ENCODE peak calls at places on chromosomes 4 and X, in six cellular contexts. J is uterus, Z is fibroblast of lung, X is heart right ventricle, H is transverse colon, N is astrocyte. F is an unnamed sample.

GRCh38 chr4:5524900-5525299 is 183.5 kb downstream of the EVC2 start:
- DNase-seq in J (no peak), Z (peak; percentile 87), X (no peak), H (no peak), N (peak; percentile 86), F (no peak)

GRCh38 chr4:16757080-16757521 is 141.3 kb downstream of the LDB2 start:
- DNase-seq in J (no peak), Z (peak; percentile 82), X (no peak), H (no peak), N (peak; percentile 74), F (no peak)

GRCh38 chrX:134760671-134761070 is 102.4 kb upstream of the PLAC1 start:
- DNase-seq in J (no peak), Z (no peak), X (no peak), H (no peak), N (no peak), F (no peak)

GRCh38 chr4:99564921-99565320 is 1.1 kb upstream of the TRMT10A start:
- DNase-seq in J (no peak), Z (no peak), X (no peak), H (no peak), N (no peak), F (no peak)

GRCh38 chr4:173436149-173436579 is 37.2 kb upstream of the SCRG1 start:
- DNase-seq in J (no peak), Z (peak; percentile 92), X (no peak), H (no peak), N (peak; percentile 90), F (no peak)

GRCh38 chr4:76420901-76421581 is at the start of gene CCDC158:
- DNase-seq in J (no peak), Z (peak; percentile 36), X (peak; percentile 33), H (no peak), N (no peak), F (peak; percentile 28)

GRCh38 chrX:41922694-41923171 is 621 bp downstream of the CASK start:
- DNase-seq in J (peak; percentile 22), Z (peak; percentile 12), X (peak; percentile 33), H (peak; percentile 21), N (peak; percentile 2), F (peak; percentile 58)

GRCh38 chr4:3399277-3400194 is 42.2 kb upstream of the HGFAC start:
- DNase-seq in J (no peak), Z (peak; percentile 34), X (peak; percentile 11), H (no peak), N (peak; percentile 33), F (no peak)

GRCh38 chr4:130563185-130563890 is 1467.4 kb downstream of the C4orf33 start:
- DNase-seq in J (no peak), Z (peak; percentile 66), X (no peak), H (no peak), N (peak; percentile 49), F (peak; percentile 53)

GRCh38 chr4:124650614-124651013 is 61.9 kb downstream of the ANKRD50 start:
- DNase-seq in J (no peak), Z (no peak), X (no peak), H (no peak), N (no peak), F (no peak)

GRCh38 chr4:8851321-8852117 is 20.1 kb downstream of the HMX1 start:
- DNase-seq in J (no peak), Z (no peak), X (no peak), H (no peak), N (no peak), F (peak; percentile 48)

GRCh38 chr4:113540859-113541258 is 220.7 kb downstream of the CAMK2D start:
- DNase-seq in J (no peak), Z (peak; percentile 40), X (no peak), H (no peak), N (peak; percentile 35), F (no peak)

GRCh38 chr4:154344686-154345085 is 146.9 kb downstream of the DCHS2 start:
- DNase-seq in J (no peak), Z (no peak), X (no peak), H (no peak), N (no peak), F (no peak)

GRCh38 chr4:15244354-15244753 is 183.5 kb upstream of the C1QTNF7 start:
- DNase-seq in J (no peak), Z (peak; percentile 74), X (no peak), H (no peak), N (peak; percentile 68), F (no peak)

GRCh38 chr4:153122855-153123254 is 81.4 kb upstream of the TRIM2 start:
- DNase-seq in J (no peak), Z (no peak), X (no peak), H (no peak), N (no peak), F (no peak)

GRCh38 chr4:166091914-166092510 is 219.0 kb downstream of the TLL1 start:
- DNase-seq in J (no peak), Z (peak; percentile 23), X (no peak), H (no peak), N (peak; percentile 22), F (no peak)

GRCh38 chrX:71103110-71103983 is 3.2 kb downstream of the CXorf65 start:
- DNase-seq in J (no peak), Z (no peak), X (peak; percentile 22), H (peak; percentile 53), N (no peak), F (no peak)

GRCh38 chr4:41718907-41719306 is 29.6 kb downstream of the PHOX2B start:
- DNase-seq in J (no peak), Z (peak; percentile 65), X (no peak), H (no peak), N (peak; percentile 54), F (no peak)

GRCh38 chrX:10628906-10629305 is 8.5 kb upstream of the MID1 start:
- DNase-seq in J (no peak), Z (peak; percentile 74), X (no peak), H (no peak), N (peak; percentile 63), F (no peak)

GRCh38 chr4:120718979-120719566 is 203.5 kb downstream of the PRDM5 start:
- DNase-seq in J (no peak), Z (peak; percentile 40), X (no peak), H (peak; percentile 35), N (peak; percentile 22), F (no peak)

GRCh38 chrX:129559800-129560199 is 19.7 kb downstream of the OCRL start:
- DNase-seq in J (no peak), Z (no peak), X (no peak), H (no peak), N (no peak), F (no peak)

GRCh38 chr4:142567199-142567598 is 278.9 kb downstream of the INPP4B start:
- DNase-seq in J (no peak), Z (peak; percentile 22), X (no peak), H (peak; percentile 35), N (no peak), F (no peak)

GRCh38 chr4:26085581-26085980 is 171.6 kb downstream of the SMIM20 start:
- DNase-seq in J (no peak), Z (no peak), X (no peak), H (no peak), N (no peak), F (no peak)

GRCh38 chr4:76898949-76899640 is 1.2 kb upstream of the SOWAHB start:
- DNase-seq in J (no peak), Z (peak; percentile 22), X (no peak), H (no peak), N (no peak), F (no peak)

GRCh38 chrX:111041018-111041462 is 55.0 kb upstream of the PAK3 start:
- DNase-seq in J (no peak), Z (peak; percentile 97), X (no peak), H (no peak), N (peak; percentile 97), F (no peak)

DNA sequence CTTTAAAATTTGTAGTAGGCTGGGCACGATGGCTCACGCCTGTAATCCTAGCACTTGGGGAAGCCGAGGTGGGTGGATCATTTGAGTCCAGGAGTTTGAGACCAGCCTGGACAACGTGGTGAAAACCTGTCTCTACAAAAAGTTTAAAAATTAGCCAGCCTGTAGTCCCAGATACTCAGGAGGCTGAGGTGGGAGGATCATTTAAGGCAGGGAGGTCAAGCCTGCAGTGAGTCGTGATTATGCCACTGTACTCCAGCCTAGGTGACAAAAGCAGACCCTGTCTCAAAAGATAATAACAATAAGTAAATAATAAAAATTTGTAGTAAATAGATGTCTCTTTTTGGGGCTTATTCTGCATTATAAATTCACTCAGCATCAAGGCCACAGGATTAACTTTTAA is 118.5 kb downstream of the IRF2 start:
- DNase-seq in J (no peak), Z (no peak), X (no peak), H (no peak), N (no peak), F (no peak)
- H3K27ac ChIP-seq in J (peak overlapping the region; percentile 72), Z (no peak overlapping the region), X (peak overlapping the region; percentile 87), H (peak overlapping the region; percentile 61), N (no peak overlapping the region), F (peak overlapping the region; percentile 44)

DNA sequence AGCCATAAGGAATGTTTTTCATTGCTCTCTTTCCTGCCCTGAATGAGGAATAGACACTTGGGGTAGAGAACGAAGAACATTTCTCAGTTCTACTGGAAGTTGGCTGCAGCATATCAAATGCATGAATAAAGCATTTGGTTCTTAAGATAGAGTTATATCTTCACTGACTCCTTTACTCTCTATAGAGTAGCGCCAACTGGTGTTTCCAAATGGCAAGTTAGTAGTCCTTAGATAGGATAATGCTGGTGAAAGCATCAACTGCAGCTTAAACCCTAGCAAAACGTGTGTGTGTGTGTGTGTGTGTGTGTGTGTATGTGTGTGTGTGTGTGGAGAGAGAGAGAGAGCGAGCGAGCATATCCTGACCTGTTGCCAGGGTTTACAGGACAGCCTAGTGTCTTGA is 62.2 kb upstream of the FRMPD4 start:
- DNase-seq in J (no peak), Z (peak; percentile 5), X (no peak), H (no peak), N (no peak), F (no peak)
- H3K27me3 ChIP-seq in J (no peaks in the 10 kb centered on the region), Z (no peaks in the 10 kb centered on the region), X (no peaks in the 10 kb centered on the region), H (no peaks in the 10 kb centered on the region), N (no peaks in the 10 kb centered on the region), F (no peaks in the 10 kb centered on the region)

DNA sequence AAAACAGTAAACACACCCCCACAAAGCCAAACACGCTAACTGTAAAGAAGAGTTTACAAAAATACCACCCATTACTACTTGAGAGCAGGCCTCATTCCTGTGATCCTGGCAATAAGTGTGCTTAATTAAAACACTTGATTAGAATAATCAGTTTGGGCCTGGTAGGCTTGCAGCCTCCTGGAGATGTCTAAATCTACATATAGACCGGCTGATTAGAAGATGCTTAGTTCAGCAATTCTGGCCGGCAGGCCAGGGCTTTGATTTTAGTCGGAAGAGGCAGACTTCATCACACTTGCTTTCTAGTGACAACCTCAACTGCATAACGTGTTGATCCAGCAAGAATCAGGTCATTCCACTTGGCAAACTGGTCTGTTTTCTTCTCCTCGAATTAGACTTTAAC is 114.0 kb downstream of the DCTD start:
- DNase-seq in J (no peak), Z (no peak), X (no peak), H (no peak), N (no peak), F (no peak)
- H3K4me1 ChIP-seq in J (no peaks in the 10 kb centered on the region), Z (no peaks in the 10 kb centered on the region), X (peaks cover 6% of the 10 kb centered on the region), H (no peaks in the 10 kb centered on the region), N (peaks cover 9% of the 10 kb centered on the region), F (no peaks in the 10 kb centered on the region)

GRCh38 chr4:169655401-169655800 is 35.0 kb downstream of the CLCN3 start:
- DNase-seq in J (no peak), Z (no peak), X (no peak), H (no peak), N (no peak), F (no peak)

GRCh38 chr4:169657470-169658107 is 37.2 kb downstream of the CLCN3 start:
- DNase-seq in J (no peak), Z (no peak), X (no peak), H (no peak), N (no peak), F (no peak)

GRCh38 chr4:169650227-169650936 is 30.0 kb downstream of the CLCN3 start:
- DNase-seq in J (no peak), Z (no peak), X (no peak), H (no peak), N (no peak), F (no peak)

GRCh38 chr4:169649545-169650226 is 29.3 kb downstream of the CLCN3 start:
- DNase-seq in J (no peak), Z (peak; percentile 27), X (peak; percentile 53), H (no peak), N (peak; percentile 12), F (no peak)

GRCh38 chr4:169652535-169652934 is 32.2 kb downstream of the CLCN3 start:
- DNase-seq in J (no peak), Z (no peak), X (no peak), H (no peak), N (no peak), F (no peak)
- H3K27ac ChIP-seq in J (no peak overlapping the region), Z (no peak overlapping the region), X (no peak overlapping the region), H (no peak overlapping the region), N (no peak overlapping the region), F (no peak overlapping the region)

F was measured in psoas muscle.